ENCODE peak calls at places on chromosomes 13 and 19, in nine cellular contexts. J is GM13977, U is tibial artery, Z is dorsolateral prefrontal cortex, V is HL-60, T is mammary epithelial cell, M is AG10803, P is upper lobe of right lung, Q is thoracic aorta. Y is an unnamed sample.
A peak's percentile ranks its signal among the peaks of the same experiment; 100 is the strongest.

GRCh38 chr19:49442354-49442753 is 1.0 kb upstream of the SLC17A7 start:
- DNase-seq in J (no peak), U (peak; percentile 69), Z (no peak), V (no peak), T (no peak), M (no peak), P (no peak), Q (no peak), Y (no peak)

GRCh38 chr13:113084094-113084942 is 21.3 kb upstream of the F7 start:
- DNase-seq in J (no peak), U (no peak), Z (no peak), V (no peak), T (no peak), M (no peak), P (peak; percentile 3), Q (no peak), Y (no peak)

GRCh38 chr19:1274081-1274851 is 1.1 kb upstream of the FAM174C start:
- DNase-seq in J (no peak), U (peak; percentile 36), Z (no peak), V (no peak), T (no peak), M (no peak), P (no peak), Q (no peak), Y (no peak)

GRCh38 chr13:72680353-72680752 is 47.1 kb downstream of the MZT1 start:
- DNase-seq in J (no peak), U (no peak), Z (no peak), V (no peak), T (no peak), M (no peak), P (no peak), Q (no peak), Y (no peak)

GRCh38 chr19:34972163-34972705 is 8.2 kb upstream of the ZNF792 start:
- DNase-seq in J (no peak), U (no peak), Z (no peak), V (no peak), T (no peak), M (no peak), P (no peak), Q (no peak), Y (no peak)

GRCh38 chr19:34393031-34393430 is 11.2 kb upstream of the PDCD2L start:
- DNase-seq in J (no peak), U (no peak), Z (no peak), V (no peak), T (no peak), M (no peak), P (no peak), Q (no peak), Y (no peak)

GRCh38 chr13:54261856-54262255 is 1233.2 kb downstream of the OLFM4 start:
- DNase-seq in J (no peak), U (no peak), Z (no peak), V (no peak), T (no peak), M (no peak), P (no peak), Q (no peak), Y (no peak)

GRCh38 chr13:67421475-67421874 is 191.3 kb upstream of the PCDH9 start:
- DNase-seq in J (no peak), U (no peak), Z (no peak), V (no peak), T (no peak), M (no peak), P (no peak), Q (no peak), Y (no peak)

GRCh38 chr19:55223291-55224037 is 5.1 kb downstream of the TMEM86B start:
- DNase-seq in J (no peak), U (no peak), Z (no peak), V (no peak), T (no peak), M (no peak), P (peak; percentile 58), Q (no peak), Y (no peak)

GRCh38 chr19:18090545-18091216 is 3.9 kb upstream of the IL12RB1 start:
- DNase-seq in J (no peak), U (no peak), Z (no peak), V (no peak), T (no peak), M (no peak), P (no peak), Q (no peak), Y (no peak)

GRCh38 chr19:35304036-35304435 is 12.1 kb downstream of the MAG start:
- DNase-seq in J (no peak), U (no peak), Z (no peak), V (no peak), T (no peak), M (no peak), P (no peak), Q (no peak), Y (no peak)

GRCh38 chr13:38564751-38565150 is 122.1 kb upstream of the FREM2 start:
- DNase-seq in J (no peak), U (no peak), Z (no peak), V (no peak), T (peak; percentile 27), M (no peak), P (no peak), Q (no peak), Y (no peak)

GRCh38 chr19:41356984-41357739 is 3.4 kb upstream of the TGFB1 start:
- DNase-seq in J (no peak), U (no peak), Z (no peak), V (no peak), T (no peak), M (no peak), P (no peak), Q (no peak), Y (no peak)

GRCh38 chr19:19305696-19306095 is 14.6 kb downstream of the SUGP1 start:
- DNase-seq in J (no peak), U (no peak), Z (peak; percentile 43), V (no peak), T (no peak), M (no peak), P (no peak), Q (no peak), Y (no peak)

GRCh38 chr13:37144661-37145060 is 39.2 kb upstream of the CSNK1A1L start:
- DNase-seq in J (no peak), U (no peak), Z (no peak), V (no peak), T (no peak), M (peak; percentile 31), P (no peak), Q (no peak), Y (no peak)

GRCh38 chr19:42295831-42296525 is 6.0 kb upstream of the PRR19 start:
- DNase-seq in J (peak; percentile 89), U (peak; percentile 88), Z (peak; percentile 81), V (no peak), T (peak; percentile 48), M (peak; percentile 44), P (peak; percentile 91), Q (no peak), Y (no peak)

DNA sequence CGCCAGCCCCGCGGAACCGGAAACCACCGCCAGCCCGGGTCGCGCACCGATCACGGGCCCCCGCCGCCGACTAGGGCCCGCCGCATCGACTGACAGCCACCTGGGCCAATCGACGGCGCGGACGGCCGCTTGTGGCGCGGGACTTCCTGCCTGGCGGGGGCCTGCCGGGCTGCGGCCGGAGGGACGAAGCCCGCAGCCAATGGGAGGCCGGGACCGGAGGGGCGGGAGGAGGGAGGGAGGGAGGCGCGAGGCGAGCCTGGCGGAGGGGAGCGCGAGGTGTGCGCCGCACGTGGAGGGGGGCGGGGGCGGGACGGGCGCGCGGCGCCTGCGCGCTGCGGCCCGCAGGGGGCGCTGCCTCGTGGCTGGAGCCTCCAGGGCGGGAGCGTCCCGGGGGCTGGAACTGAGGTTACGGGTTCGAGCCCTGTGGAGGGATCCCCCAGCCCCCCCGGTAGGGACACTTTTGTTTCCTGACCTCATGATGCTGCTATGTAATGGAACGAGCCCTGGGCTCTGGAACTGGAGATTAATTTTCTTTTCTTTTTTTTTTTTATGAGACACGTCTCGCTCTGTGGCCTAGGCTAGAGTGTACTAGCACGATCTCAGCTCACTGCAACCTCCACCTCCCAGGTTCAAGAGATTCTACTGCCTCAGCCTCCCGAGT is at the start of gene MLLT1:
- DNase-seq in J (peak; percentile 100), U (peak; percentile 93), Z (peak; percentile 98), V (peak; percentile 97), T (peak; percentile 97), M (peak; percentile 99), P (peak; percentile 99), Q (peak; percentile 77), Y (peak; percentile 87)
- TF ChIP-seq CTCF in J (peak; percentile 76), U (peak; percentile 51), Z (peak; percentile 57), V (peak; percentile 18), T (peak; percentile 56), M (peak; percentile 48), P (peak; percentile 67), Q (peak; percentile 64), Y (peak; percentile 80)

DNA sequence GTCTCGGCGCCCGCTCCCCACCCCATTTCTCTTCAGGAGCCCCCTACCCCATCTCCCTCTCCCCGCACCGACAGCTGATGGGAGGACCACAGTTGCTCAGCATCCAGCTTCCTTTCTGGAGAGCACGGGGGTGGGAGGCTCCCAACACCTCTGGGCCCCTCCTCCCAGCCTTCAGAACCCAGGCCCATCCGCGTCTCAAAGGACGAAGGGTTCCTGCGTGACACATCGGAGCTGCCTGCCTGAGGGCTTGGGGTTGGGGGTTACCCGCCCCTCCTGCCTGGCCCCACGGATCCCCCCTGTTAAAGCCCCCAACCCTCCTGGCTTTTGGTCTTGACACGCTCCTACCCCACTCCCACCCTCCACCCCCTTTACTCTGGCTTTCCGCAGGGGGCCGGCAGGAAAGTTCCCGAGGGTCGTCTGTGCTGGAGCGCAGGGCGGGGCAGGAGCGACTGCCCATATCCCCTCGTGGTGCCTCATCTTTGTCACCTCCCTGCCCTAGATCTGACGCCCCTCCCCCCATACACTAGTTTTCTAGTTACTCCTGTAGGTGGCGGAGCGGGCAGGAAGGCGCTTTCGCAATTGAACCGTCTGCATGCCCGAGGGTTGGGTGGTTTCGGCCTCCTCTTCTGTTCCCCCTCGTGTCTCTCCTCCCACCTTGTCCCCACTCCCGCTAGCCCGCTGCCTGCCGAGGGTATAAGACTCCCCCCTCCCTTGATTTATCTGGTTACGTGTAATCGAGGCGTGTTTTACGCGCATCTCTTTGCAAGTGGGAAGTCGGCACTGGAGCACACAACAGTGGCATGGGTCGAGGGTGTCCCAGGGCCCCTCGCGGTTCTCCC is 922 bp downstream of the TRAPPC5 start:
- DNase-seq in J (peak; percentile 92), U (peak; percentile 85), Z (peak; percentile 80), V (peak; percentile 99), T (peak; percentile 55), M (peak; percentile 71), P (peak; percentile 90), Q (peak; percentile 69), Y (no peak)
- TF ChIP-seq CTCF in J (peak; percentile 77), U (peak; percentile 35), Z (peak; percentile 35), V (peak; percentile 22), T (peak; percentile 79), M (peak; percentile 66), P (peak; percentile 39), Q (peak; percentile 26), Y (peak; percentile 69)

DNA sequence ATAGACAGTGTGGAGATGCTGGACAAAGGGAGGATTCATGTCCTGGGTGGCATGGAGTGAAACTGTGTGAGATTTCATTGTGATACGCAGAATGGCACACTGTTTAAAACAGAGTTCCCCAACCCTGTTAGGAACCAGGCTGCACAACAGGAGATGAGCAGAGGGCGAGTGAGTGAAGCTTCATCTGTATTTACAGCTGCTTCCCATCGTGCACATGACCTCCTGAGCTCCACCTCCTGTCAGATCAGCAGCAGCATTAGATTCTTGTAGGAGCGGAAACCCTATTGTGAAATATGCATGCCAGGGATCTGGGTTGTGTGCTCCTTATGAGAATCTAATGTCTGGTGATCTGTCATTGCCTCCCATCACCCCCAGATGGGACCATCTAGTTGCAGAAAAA is 72.5 kb downstream of the RAP2A start:
- DNase-seq in J (no peak), U (no peak), Z (no peak), V (no peak), T (no peak), M (peak; percentile 70), P (no peak), Q (no peak), Y (no peak)
- TF ChIP-seq CTCF in J (no peak), U (no peak), Z (no peak), V (no peak), T (no peak), M (no peak), P (no peak), Q (no peak), Y (no peak)

GRCh38 chr13:28819748-28820098 is 416 bp upstream of the MTUS2 start:
- DNase-seq in J (peak; percentile 87), U (no peak), Z (peak; percentile 36), V (no peak), T (no peak), M (peak; percentile 16), P (peak; percentile 77), Q (no peak), Y (no peak)
- TF ChIP-seq CTCF in J (peak; percentile 74), U (peak; percentile 41), Z (no peak), V (no peak), T (peak; percentile 31), M (no peak), P (no peak), Q (no peak), Y (no peak)